ENCODE peak calls at places on chromosomes 11 and 22, in six cellular contexts. L is lower lobe of right lung, J is GM13977, U is pancreas, O is GM20000, W is glutamatergic neuron. N is an unnamed sample.

GRCh38 chr11:117034901-117035300 is 63.3 kb downstream of the SIK3 start:
- DNase-seq in J (no peak), L (no peak), O (no peak), U (no peak), W (no peak), N (no peak)

GRCh38 chr11:131668867-131669780 is 298.7 kb downstream of the NTM start:
- DNase-seq in U (peak), O (peak), W (peak), J (peak), L (peak), N (peak)

GRCh38 chr11:111177037-111177988 is 68.2 kb upstream of the POU2AF2 start:
- DNase-seq in O (peak), U (no peak), W (no peak), L (no peak), J (peak), N (no peak)

GRCh38 chr11:14583252-14584105 is 60.1 kb upstream of the PDE3B start:
- DNase-seq in U (peak), O (no peak), L (no peak), J (no peak), W (peak), N (no peak)

GRCh38 chr11:12889243-12889642 is 119.9 kb upstream of the RASSF10 start:
- DNase-seq in L (peak), W (no peak), O (no peak), U (no peak), J (no peak), N (no peak)

GRCh38 chr11:58928082-58928574 is 11.2 kb upstream of the GLYATL1 start:
- DNase-seq in U (no peak), L (no peak), W (no peak), O (no peak), J (no peak), N (no peak)

GRCh38 chr11:75497788-75498404 is 27.8 kb downstream of the GDPD5 start:
- DNase-seq in O (no peak), J (no peak), L (no peak), U (no peak), W (no peak), N (no peak)

GRCh38 chr22:28438183-28438778 is 241.4 kb downstream of the TTC28 start:
- DNase-seq in J (no peak), W (no peak), L (no peak), U (no peak), O (no peak), N (no peak)

GRCh38 chr11:58451585-58451984 is 9.5 kb upstream of the OR5B12 start:
- DNase-seq in O (no peak), W (no peak), U (no peak), L (no peak), J (no peak), N (no peak)

GRCh38 chr22:37607912-37608476 is 640 bp upstream of the GGA1 start:
- DNase-seq in O (peak), J (no peak), W (no peak), U (no peak), L (no peak), N (no peak)

GRCh38 chr22:43945632-43946390 is 9.4 kb upstream of the SAMM50 start:
- DNase-seq in W (peak), L (peak), O (peak), J (peak), U (peak), N (peak)
- TF ChIP-seq CTCF in W (peak), L (peak), O (peak), J (peak), U (peak), N (peak)

GRCh38 chr11:39365809-39366436 is 2093.5 kb downstream of the LRRC4C start:
- DNase-seq in U (no peak), J (no peak), W (no peak), L (no peak), O (no peak), N (no peak)

GRCh38 chr11:39367526-39367925 is 2091.9 kb downstream of the LRRC4C start:
- DNase-seq in O (no peak), U (no peak), J (no peak), W (no peak), L (no peak), N (no peak)

DNA sequence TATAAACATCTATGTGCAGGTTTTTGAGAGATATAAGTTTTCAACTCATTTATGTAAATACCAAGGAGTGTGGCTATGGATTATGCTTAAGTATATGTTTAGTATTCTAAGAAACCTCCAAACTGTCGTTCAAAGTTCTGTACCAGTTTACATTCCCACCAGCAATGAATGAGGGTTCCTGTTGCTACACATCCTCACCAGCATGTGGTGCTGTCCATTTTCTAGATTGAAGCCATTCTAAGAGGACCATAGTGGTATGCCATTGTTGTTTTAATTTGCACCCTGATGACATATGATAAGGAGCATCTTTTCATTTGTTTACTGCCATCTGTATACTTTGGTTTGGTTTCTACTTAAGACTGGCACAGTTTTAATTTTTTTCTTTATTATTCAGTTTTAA is 2097.9 kb downstream of the LRRC4C start:
- DNase-seq in L (no peak), W (no peak), U (no peak), O (no peak), J (no peak), N (no peak)
- TF ChIP-seq CTCF in L (no peak), W (no peak), U (no peak), O (no peak), J (no peak), N (no peak)

GRCh38 chr11:77473801-77474508 is at the start of gene PAK1:
- DNase-seq in J (peak), O (peak), W (peak), U (peak), L (peak), N (peak)

GRCh38 chr11:77470504-77470903 is 3.4 kb downstream of the PAK1 start:
- DNase-seq in J (peak), L (no peak), O (peak), U (no peak), W (no peak), N (no peak)

GRCh38 chr11:77473001-77473800 is 693 bp downstream of the PAK1 start:
- DNase-seq in W (peak), U (peak), J (peak), O (peak), L (peak), N (peak)

GRCh38 chr11:77470971-77471370 is 2.9 kb downstream of the PAK1 start:
- DNase-seq in W (no peak), U (no peak), L (no peak), O (no peak), J (no peak), N (no peak)

GRCh38 chr11:77471520-77472234 is 2.2 kb downstream of the PAK1 start:
- DNase-seq in U (peak), W (peak), O (peak), L (no peak), J (peak), N (peak)
- TF ChIP-seq CTCF in U (no peak), W (peak), O (peak), L (no peak), J (peak), N (peak)

GRCh38 chr11:61769169-61769920 is 16.9 kb downstream of the MYRF start:
- DNase-seq in U (no peak), L (peak), J (no peak), O (no peak), W (no peak), N (no peak)
- TF ChIP-seq CTCF in U (no peak), L (peak), J (no peak), O (no peak), W (peak), N (peak)

GRCh38 chr11:72460091-72460647 is 25.8 kb upstream of the CLPB start:
- DNase-seq in O (no peak), L (no peak), U (no peak), J (no peak), W (no peak), N (no peak)

GRCh38 chr11:72456651-72457050 is 22.3 kb upstream of the CLPB start:
- DNase-seq in O (no peak), U (no peak), L (no peak), W (no peak), J (no peak), N (no peak)

GRCh38 chr11:72451836-72452376 is 17.6 kb upstream of the CLPB start:
- DNase-seq in U (no peak), J (no peak), L (peak), O (no peak), W (no peak), N (no peak)

GRCh38 chr11:72454791-72455190 is 20.5 kb upstream of the CLPB start:
- DNase-seq in W (no peak), J (no peak), O (no peak), L (no peak), U (no peak), N (no peak)
- TF ChIP-seq CTCF in W (no peak), J (no peak), O (no peak), L (no peak), U (no peak), N (no peak)

DNA sequence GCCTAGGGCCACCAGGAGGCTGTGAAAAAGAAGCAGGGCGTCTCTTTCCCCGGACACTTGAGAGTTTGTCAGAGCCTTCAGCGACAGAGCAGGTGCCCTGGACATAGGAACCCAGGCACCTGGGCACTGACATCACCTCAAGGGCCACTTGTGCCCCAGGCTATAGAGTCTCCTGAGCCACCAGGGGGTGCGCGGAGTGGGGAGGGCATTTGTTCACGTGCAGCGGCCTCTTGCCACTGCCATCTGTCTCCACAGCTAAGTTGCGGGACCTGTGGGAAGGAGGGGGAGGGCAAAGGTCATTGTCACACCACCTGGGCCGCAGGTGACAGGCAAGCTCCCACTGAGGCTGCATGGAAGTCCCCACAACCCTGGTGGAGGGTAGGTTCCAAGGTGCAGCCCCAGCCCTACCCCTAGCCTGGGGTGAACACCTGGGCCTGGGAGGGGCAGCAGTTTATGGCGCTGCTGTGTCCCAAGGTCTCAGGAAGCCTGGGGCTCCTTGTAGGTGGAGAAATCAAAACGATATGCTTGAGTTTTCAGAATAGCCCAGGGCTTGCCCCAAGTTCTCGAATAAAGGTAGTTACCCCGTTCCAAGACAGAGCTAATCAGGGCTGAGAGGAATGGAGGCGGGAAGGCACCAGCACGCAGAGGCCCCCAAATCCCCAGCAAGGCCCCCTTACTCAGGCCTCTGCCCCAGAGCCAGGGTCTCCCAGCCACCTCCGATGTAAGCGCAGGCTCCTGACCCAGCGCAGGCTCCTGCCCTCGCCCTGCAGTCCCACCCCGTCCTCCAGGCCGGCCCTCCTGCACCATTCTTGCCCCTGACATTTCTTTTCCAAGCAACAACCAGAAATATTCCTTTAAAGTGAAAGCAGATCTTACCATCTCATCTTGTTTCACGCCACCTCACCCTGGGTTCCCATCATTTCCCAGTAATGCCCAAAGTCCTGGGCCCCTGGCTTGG is 79.3 kb downstream of the PIWIL3 start:
- DNase-seq in U (no peak), J (no peak), W (no peak), L (peak), O (no peak), N (no peak)
- TF ChIP-seq CTCF in U (no peak), J (no peak), W (no peak), L (peak), O (no peak), N (no peak)

DNA sequence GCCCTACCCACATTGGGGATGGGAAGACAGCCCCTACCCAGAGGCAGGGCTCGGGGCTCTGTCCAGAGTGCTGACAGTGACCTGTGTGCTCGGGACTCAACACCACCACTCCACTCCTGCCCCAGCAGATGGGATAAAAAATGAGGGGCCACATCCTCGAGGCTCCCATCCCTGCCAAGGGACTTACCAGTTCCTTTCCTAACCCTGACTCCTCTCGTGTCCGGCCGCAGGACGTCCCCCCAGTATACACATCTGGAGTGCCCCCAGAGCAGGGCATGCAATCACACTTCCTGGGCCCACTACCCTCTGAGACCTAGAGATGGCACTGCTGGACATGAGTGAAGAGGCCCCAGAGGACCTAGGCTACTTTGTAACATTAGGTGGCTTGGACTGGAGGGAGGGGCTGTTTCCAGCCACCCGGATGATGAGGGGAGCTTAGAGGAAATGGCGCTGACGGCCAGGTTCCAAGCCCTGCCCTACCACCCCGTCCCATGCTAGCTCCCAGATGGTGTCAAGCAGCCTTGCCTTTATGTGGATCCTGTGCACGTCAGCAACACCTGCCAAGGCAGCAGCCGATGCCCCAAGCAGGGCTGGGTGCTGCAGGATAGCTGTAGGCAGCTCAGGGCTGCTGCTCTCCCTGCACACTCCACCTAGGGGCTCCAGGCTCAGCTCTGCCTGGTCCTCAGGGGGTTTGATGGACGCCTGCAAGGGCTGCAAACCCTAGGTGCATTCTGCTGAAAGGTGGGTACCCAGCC is 86.6 kb downstream of the DGCR2 start:
- DNase-seq in L (peak), U (no peak), O (no peak), W (no peak), J (no peak), N (no peak)
- TF ChIP-seq CTCF in L (no peak), U (no peak), O (no peak), W (no peak), J (peak), N (no peak)

GRCh38 chr11:8564526-8564925 is 29.5 kb downstream of the STK33 start:
- DNase-seq in L (no peak), U (no peak), W (no peak), O (no peak), J (no peak), N (no peak)
- TF ChIP-seq CTCF in L (no peak), U (no peak), W (no peak), O (no peak), J (no peak), N (no peak)

N was measured in endothelial cell.